ENCODE peak calls at places on chromosomes 11 and 22, in eight cellular contexts. Z, N, M, D, V, H, K and L are unnamed samples.

GRCh38 chr22:49663311-49663711 is 164.4 kb downstream of the BRD1 start:
- DNase-seq in Z (no peak), N (peak; percentile 59), M (no peak), D (no peak), V (no peak), H (no peak), K (no peak), L (no peak)

GRCh38 chr22:39463931-39464390 is 7.1 kb downstream of the MGAT3 start:
- DNase-seq in Z (no peak), N (no peak), M (no peak), D (no peak), V (no peak), H (no peak), K (no peak), L (no peak)

GRCh38 chr22:46262449-46263207 is 515 bp downstream of the PKDREJ start:
- DNase-seq in Z (peak; percentile 48), N (peak; percentile 86), M (peak; percentile 71), D (peak; percentile 46), V (no peak), H (no peak), K (no peak), L (peak; percentile 64)

GRCh38 chr11:106520146-106520912 is 442.9 kb downstream of the AASDHPPT start:
- DNase-seq in Z (no peak), N (no peak), M (no peak), D (no peak), V (no peak), H (no peak), K (no peak), L (no peak)

GRCh38 chr11:66068154-66068821 is 1.8 kb upstream of the PACS1 start:
- DNase-seq in Z (no peak), N (peak; percentile 80), M (peak; percentile 78), D (peak; percentile 68), V (peak; percentile 57), H (no peak), K (peak; percentile 81), L (peak; percentile 64)

GRCh38 chr11:12113294-12113693 is 2.9 kb downstream of the MICAL2 start:
- DNase-seq in Z (no peak), N (no peak), M (no peak), D (no peak), V (no peak), H (no peak), K (no peak), L (no peak)

GRCh38 chr22:17920145-17920605 is 104.2 kb downstream of the MICAL3 start:
- DNase-seq in Z (no peak), N (no peak), M (peak; percentile 79), D (no peak), V (peak; percentile 70), H (no peak), K (no peak), L (peak; percentile 61)

GRCh38 chr11:62560566-62561103 is 13.1 kb downstream of the EEF1G start:
- DNase-seq in Z (peak; percentile 79), N (peak; percentile 97), M (peak; percentile 94), D (peak; percentile 93), V (peak; percentile 91), H (peak; percentile 97), K (peak; percentile 95), L (peak; percentile 87)

GRCh38 chr11:65504671-65505433 is 6.0 kb downstream of the MALAT1 start:
- DNase-seq in Z (no peak), N (peak; percentile 59), M (no peak), D (no peak), V (no peak), H (no peak), K (peak; percentile 54), L (no peak)

GRCh38 chr11:86627776-86628455 is 44.5 kb downstream of the ME3 start:
- DNase-seq in Z (no peak), N (no peak), M (no peak), D (no peak), V (no peak), H (no peak), K (no peak), L (no peak)

GRCh38 chr11:110337570-110338193 is 41.3 kb upstream of the RDX start:
- DNase-seq in Z (no peak), N (no peak), M (no peak), D (no peak), V (no peak), H (no peak), K (no peak), L (no peak)

GRCh38 chr22:36022162-36022561 is 6.5 kb downstream of the RBFOX2 start:
- DNase-seq in Z (no peak), N (no peak), M (no peak), D (no peak), V (no peak), H (no peak), K (no peak), L (no peak)

GRCh38 chr11:61037694-61038093 is 64.6 kb upstream of the CD5 start:
- DNase-seq in Z (no peak), N (peak; percentile 53), M (no peak), D (no peak), V (no peak), H (no peak), K (no peak), L (no peak)

GRCh38 chr11:109606256-109606655 is 184.3 kb downstream of the C11orf87 start:
- DNase-seq in Z (no peak), N (no peak), M (no peak), D (no peak), V (no peak), H (no peak), K (no peak), L (no peak)

GRCh38 chr11:5285703-5286102 is 16.0 kb upstream of the HBE1 start:
- DNase-seq in Z (no peak), N (no peak), M (no peak), D (no peak), V (no peak), H (no peak), K (no peak), L (no peak)

GRCh38 chr11:28011813-28012212 is 96.1 kb downstream of the KIF18A start:
- DNase-seq in Z (no peak), N (no peak), M (no peak), D (no peak), V (no peak), H (no peak), K (no peak), L (no peak)

GRCh38 chr11:91859666-91860065 is 365.0 kb upstream of the FAT3 start:
- DNase-seq in Z (no peak), N (no peak), M (no peak), D (no peak), V (no peak), H (no peak), K (no peak), L (no peak)

GRCh38 chr11:85627998-85628770 is at the start of gene TMEM126B:
- DNase-seq in Z (peak; percentile 97), N (peak; percentile 99), M (peak; percentile 98), D (peak; percentile 88), V (peak; percentile 95), H (peak; percentile 99), K (peak; percentile 96), L (peak; percentile 97)

GRCh38 chr11:118901494-118902335 is 18.0 kb downstream of the CXCR5 start:
- DNase-seq in Z (no peak), N (peak; percentile 67), M (no peak), D (no peak), V (no peak), H (no peak), K (no peak), L (peak; percentile 34)

GRCh38 chr11:69707156-69707555 is 3.3 kb upstream of the FGF19 start:
- DNase-seq in Z (no peak), N (no peak), M (no peak), D (no peak), V (no peak), H (no peak), K (no peak), L (no peak)

DNA sequence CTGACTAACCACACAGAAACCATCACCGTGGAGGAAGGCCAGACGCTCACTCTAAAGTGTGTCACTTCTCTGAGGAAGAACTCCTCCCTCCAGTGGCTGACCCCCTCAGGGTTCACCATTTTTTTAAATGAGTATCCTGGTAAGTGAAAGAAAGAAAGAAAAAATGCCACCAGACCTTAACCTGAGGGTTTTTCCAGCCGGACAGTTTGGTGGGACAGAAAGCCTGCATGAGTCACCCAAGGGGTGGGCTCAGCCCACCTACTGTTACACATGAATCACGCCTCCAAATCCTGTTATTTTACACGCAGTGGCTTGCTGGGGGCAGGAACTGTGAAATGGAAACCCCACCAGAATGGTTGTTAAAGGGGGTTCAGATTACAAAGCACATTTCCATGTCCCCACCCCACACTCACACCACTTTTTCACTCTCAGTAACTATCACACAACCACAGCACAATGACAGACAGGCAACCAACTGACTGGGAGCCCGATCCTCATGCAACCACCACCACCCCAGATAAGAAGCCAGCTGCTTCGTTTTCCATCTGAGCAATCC is 11.9 kb downstream of the CRTAM start:
- DNase-seq in Z (no peak), N (no peak), M (no peak), D (no peak), V (no peak), H (peak; percentile 84), K (no peak), L (no peak)
- H3K4me1 ChIP-seq in Z (no peaks in the 10 kb centered on the region), N (no peaks in the 10 kb centered on the region), M (no peaks in the 10 kb centered on the region), D (no peaks in the 10 kb centered on the region), V (no peaks in the 10 kb centered on the region), H (no peaks in the 10 kb centered on the region), K (peaks cover 5% of the 10 kb centered on the region), L (no peaks in the 10 kb centered on the region)

DNA sequence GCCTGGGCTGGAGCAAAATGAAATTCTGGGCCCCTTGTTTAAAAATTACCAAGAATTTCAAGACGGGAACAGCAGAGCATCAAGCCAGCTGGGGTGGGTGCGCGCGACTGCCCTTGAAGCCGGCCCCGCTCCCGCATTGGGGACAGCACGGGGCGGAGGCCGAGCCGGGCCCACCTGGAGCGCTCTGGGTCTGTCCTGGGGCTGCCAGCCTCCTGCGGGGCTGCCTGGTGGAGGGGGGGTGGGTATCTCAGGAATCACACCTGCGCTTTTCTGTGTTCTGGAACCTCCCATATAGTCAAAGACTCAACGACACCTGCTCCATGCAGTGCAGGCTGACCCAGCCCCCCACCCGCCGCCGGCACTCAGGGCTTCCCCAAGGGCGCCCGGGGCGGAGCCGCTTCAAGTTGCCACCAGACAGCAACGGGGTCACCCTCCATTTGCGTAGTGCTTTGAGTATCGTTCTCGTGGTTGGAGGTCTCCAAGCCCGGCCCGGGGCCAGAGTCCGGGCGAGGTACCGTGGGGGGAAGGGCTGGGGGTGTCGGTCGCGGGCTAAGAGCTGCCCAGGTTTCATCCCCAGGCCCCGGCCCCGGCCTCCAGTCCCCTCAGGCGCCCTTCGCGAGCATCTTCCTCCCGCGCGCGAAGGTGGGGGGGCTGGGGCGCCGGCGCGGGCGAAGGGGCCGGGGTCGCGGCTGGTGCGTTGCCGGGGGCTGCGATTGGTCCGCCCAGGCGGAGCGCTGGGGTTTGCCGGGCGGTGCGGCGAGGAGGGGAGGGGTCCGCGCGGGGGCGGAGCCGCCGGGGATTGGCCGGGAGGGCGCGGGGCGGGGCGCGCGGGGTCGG is 6.6 kb downstream of the TSPAN4 start:
- DNase-seq in Z (no peak), N (no peak), M (no peak), D (no peak), V (no peak), H (no peak), K (no peak), L (no peak)
- TF ChIP-seq EP300 in Z (no peak), N (no peak), M (no peak), D (no peak), V (no peak), H (no peak), K (no peak), L (no peak)

GRCh38 chr11:20258496-20258895 is 98.2 kb upstream of the DBX1 start:
- DNase-seq in Z (no peak), N (no peak), M (no peak), D (no peak), V (no peak), H (no peak), K (no peak), L (no peak)
- H3K27ac ChIP-seq in Z (no peak overlapping the region), N (no peak overlapping the region), M (no peak overlapping the region), D (no peak overlapping the region), V (no peak overlapping the region), H (no peak overlapping the region), K (no peak overlapping the region), L (no peak overlapping the region)

GRCh38 chr22:26416256-26416655 is 12.8 kb upstream of the ASPHD2 start:
- DNase-seq in Z (no peak), N (no peak), M (no peak), D (no peak), V (no peak), H (no peak), K (no peak), L (no peak)
- H3K4me1 ChIP-seq in Z (no peaks in the 10 kb centered on the region), N (peaks cover 43% of the 10 kb centered on the region), M (peaks cover 4% of the 10 kb centered on the region), D (no peaks in the 10 kb centered on the region), V (no peaks in the 10 kb centered on the region), H (peaks cover 9% of the 10 kb centered on the region), K (peaks cover 12% of the 10 kb centered on the region), L (no peaks in the 10 kb centered on the region)